ENCODE peak calls at places on chromosomes 1 and 21, in nine cellular contexts. K, F, X, D, O, M, N, I and E are unnamed samples.

GRCh38 chr1:56435434-56436337 is 143.7 kb downstream of the PLPP3 start:
- DNase-seq in K (no peak), F (peak), X (no peak), D (no peak), O (peak), M (peak), N (no peak), I (no peak), E (no peak)

GRCh38 chr21:35254006-35254751 is 205.1 kb upstream of the RUNX1 start:
- DNase-seq in K (peak), F (no peak), X (no peak), D (no peak), O (no peak), M (no peak), N (no peak), I (no peak), E (peak)

GRCh38 chr1:76764638-76765572 is 102.4 kb upstream of the ST6GALNAC5 start:
- DNase-seq in K (no peak), F (no peak), X (no peak), D (peak), O (no peak), M (no peak), N (no peak), I (no peak), E (no peak)

GRCh38 chr1:24003331-24003972 is 23.3 kb upstream of the SRSF10 start:
- DNase-seq in K (no peak), F (no peak), X (peak), D (no peak), O (no peak), M (peak), N (no peak), I (peak), E (no peak)

GRCh38 chr1:229027622-229028182 is 243.2 kb upstream of the RAB4A start:
- DNase-seq in K (no peak), F (peak), X (peak), D (peak), O (no peak), M (no peak), N (no peak), I (no peak), E (no peak)

GRCh38 chr1:225508538-225509375 is 80.9 kb upstream of the LBR start:
- DNase-seq in K (no peak), F (no peak), X (peak), D (no peak), O (no peak), M (no peak), N (no peak), I (no peak), E (peak)

GRCh38 chr1:16167331-16168143 is 11.7 kb upstream of the EPHA2 start:
- DNase-seq in K (peak), F (peak), X (peak), D (no peak), O (peak), M (peak), N (no peak), I (peak), E (no peak)

GRCh38 chr1:30106125-30106524 is 617.3 kb downstream of the MATN1 start:
- DNase-seq in K (no peak), F (peak), X (peak), D (no peak), O (peak), M (peak), N (no peak), I (no peak), E (no peak)

GRCh38 chr1:75611014-75611413 is at the start of gene SLC44A5:
- DNase-seq in K (no peak), F (no peak), X (no peak), D (no peak), O (no peak), M (no peak), N (no peak), I (no peak), E (no peak)

GRCh38 chr1:66563094-66563800 is 29.3 kb downstream of the SGIP1 start:
- DNase-seq in K (no peak), F (peak), X (peak), D (no peak), O (no peak), M (no peak), N (peak), I (no peak), E (peak)

GRCh38 chr1:24886241-24886640 is 43.8 kb downstream of the RUNX3 start:
- DNase-seq in K (peak), F (no peak), X (no peak), D (no peak), O (no peak), M (no peak), N (no peak), I (no peak), E (no peak)

GRCh38 chr1:192550922-192551534 is 24.5 kb upstream of the RGS1 start:
- DNase-seq in K (no peak), F (no peak), X (peak), D (no peak), O (no peak), M (no peak), N (no peak), I (peak), E (peak)

GRCh38 chr1:65955071-65955470 is 162.4 kb downstream of the PDE4B start:
- DNase-seq in K (peak), F (no peak), X (no peak), D (no peak), O (peak), M (no peak), N (no peak), I (no peak), E (no peak)

GRCh38 chr1:18535391-18536210 is 54.9 kb downstream of the KLHDC7A start:
- DNase-seq in K (peak), F (peak), X (peak), D (no peak), O (no peak), M (peak), N (peak), I (no peak), E (no peak)

DNA sequence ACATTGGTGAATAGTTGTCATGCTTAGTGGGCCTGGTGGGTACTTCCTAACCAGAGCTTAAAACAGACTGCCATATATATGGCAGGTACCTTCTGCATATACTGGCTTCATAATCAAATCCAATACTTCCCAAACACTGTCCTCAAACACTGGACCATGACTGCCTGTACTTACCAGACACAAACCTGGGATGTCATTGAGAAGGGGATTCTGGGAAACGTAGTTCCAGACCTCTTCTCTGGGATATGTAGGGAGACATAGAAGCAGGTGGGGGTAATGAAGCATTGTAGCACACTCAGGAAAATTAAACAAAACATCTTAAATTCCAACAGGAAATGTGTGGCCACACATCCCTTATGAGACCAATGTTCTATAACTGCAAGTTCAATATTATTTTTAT is 76.5 kb upstream of the ADAMTS5 start:
- DNase-seq in K (no peak), F (no peak), X (no peak), D (no peak), O (no peak), M (no peak), N (no peak), I (no peak), E (no peak)
- TF ChIP-seq CTCF in K (no peak), F (no peak), X (no peak), D (no peak), O (no peak), M (no peak), N (no peak), I (no peak), E (no peak)

GRCh38 chr21:41948404-41948895 is 5.4 kb downstream of the C2CD2 start:
- DNase-seq in K (no peak), F (no peak), X (no peak), D (no peak), O (no peak), M (no peak), N (no peak), I (no peak), E (no peak)

GRCh38 chr21:41950941-41951408 is 2.8 kb downstream of the C2CD2 start:
- DNase-seq in K (no peak), F (peak), X (no peak), D (peak), O (no peak), M (peak), N (no peak), I (no peak), E (no peak)

GRCh38 chr21:41948901-41949300 is 4.9 kb downstream of the C2CD2 start:
- DNase-seq in K (no peak), F (no peak), X (no peak), D (no peak), O (no peak), M (no peak), N (no peak), I (no peak), E (no peak)

GRCh38 chr21:41945982-41946381 is 7.8 kb downstream of the C2CD2 start:
- DNase-seq in K (no peak), F (no peak), X (no peak), D (no peak), O (no peak), M (no peak), N (no peak), I (no peak), E (no peak)

DNA sequence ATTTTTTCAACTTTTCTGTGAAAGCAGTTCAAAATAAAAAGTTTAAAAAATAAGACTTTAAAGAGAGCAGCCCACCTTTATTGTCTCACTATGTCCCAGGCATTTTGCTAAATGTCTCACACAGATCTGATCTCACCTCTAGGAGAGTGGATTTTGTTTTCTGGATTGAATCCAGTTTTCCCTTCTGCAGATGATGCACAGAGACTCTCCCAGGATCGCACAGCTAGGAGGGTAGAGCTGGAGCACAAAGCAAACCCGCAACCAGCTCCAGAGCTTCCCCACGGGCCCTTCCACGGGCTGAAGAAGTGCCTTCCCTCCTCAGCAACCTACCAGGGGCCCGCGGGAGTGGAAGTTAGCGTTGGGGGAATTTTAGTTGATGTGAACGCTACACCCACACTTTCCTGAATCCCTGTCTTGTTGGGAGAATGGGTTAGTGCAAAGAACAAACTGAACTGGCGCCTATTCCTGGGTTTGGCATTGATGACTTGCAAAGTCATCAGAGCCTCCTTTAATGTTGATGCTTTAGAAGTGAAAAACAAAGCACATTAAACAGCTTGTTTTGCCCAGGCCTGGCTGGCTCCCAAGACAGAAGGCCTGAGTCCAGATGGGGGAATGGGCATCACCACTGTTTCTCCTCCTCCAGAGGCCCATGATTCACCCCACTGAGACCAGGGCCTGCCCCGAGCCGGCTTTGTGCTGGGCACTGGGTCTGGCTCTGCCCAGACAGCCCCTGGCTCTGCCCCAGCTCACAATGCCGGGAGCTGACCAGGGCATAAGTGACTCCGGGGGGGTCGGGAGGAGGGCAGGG is 6.0 kb downstream of the C2CD2 start:
- DNase-seq in K (no peak), F (no peak), X (no peak), D (no peak), O (no peak), M (no peak), N (no peak), I (no peak), E (no peak)
- TF ChIP-seq CTCF in K (no peak), F (no peak), X (no peak), D (no peak), O (no peak), M (no peak), N (no peak), I (no peak), E (no peak)

DNA sequence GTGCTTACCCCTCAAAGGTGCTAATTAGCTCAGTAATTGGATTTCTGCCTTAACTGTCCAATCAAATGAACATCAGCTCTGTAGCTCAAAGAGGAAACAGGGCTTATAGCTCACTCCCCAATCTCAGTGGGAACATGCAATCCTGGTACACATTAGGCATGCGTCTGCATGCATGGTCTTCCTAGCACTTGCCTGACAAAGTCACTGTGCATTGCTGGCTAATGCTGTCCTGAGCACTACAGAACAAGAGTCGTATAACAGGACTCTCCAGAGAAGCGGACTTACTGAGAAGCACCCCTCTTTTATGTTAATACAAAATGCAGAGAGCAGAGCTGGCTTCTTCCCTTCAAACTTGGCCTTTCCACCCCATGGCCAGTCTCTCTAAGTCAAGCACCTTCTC is 110.2 kb downstream of the NTPCR start:
- DNase-seq in K (no peak), F (no peak), X (no peak), D (no peak), O (no peak), M (no peak), N (no peak), I (no peak), E (no peak)
- TF ChIP-seq CTCF in K (no peak), F (no peak), X (no peak), D (no peak), O (no peak), M (no peak), N (no peak), I (no peak), E (no peak)

GRCh38 chr1:44294588-44295007 is 60.5 kb downstream of the ERI3 start:
- DNase-seq in K (peak), F (peak), X (no peak), D (no peak), O (no peak), M (peak), N (no peak), I (no peak), E (peak)
- TF ChIP-seq CTCF in K (peak), F (peak), X (no peak), D (peak), O (peak), M (peak), N (no peak), I (no peak), E (peak)

GRCh38 chr1:116763787-116764465 is 9.7 kb downstream of the CD2 start:
- DNase-seq in K (peak), F (peak), X (no peak), D (no peak), O (peak), M (peak), N (no peak), I (no peak), E (no peak)
- TF ChIP-seq CTCF in K (peak), F (peak), X (peak), D (peak), O (peak), M (peak), N (no peak), I (no peak), E (peak)

GRCh38 chr21:25887166-25887565 is 152.4 kb downstream of the GABPA start:
- DNase-seq in K (peak), F (no peak), X (no peak), D (no peak), O (no peak), M (no peak), N (no peak), I (no peak), E (no peak)
- TF ChIP-seq CTCF in K (no peak), F (peak), X (no peak), D (no peak), O (peak), M (peak), N (no peak), I (no peak), E (no peak)

DNA sequence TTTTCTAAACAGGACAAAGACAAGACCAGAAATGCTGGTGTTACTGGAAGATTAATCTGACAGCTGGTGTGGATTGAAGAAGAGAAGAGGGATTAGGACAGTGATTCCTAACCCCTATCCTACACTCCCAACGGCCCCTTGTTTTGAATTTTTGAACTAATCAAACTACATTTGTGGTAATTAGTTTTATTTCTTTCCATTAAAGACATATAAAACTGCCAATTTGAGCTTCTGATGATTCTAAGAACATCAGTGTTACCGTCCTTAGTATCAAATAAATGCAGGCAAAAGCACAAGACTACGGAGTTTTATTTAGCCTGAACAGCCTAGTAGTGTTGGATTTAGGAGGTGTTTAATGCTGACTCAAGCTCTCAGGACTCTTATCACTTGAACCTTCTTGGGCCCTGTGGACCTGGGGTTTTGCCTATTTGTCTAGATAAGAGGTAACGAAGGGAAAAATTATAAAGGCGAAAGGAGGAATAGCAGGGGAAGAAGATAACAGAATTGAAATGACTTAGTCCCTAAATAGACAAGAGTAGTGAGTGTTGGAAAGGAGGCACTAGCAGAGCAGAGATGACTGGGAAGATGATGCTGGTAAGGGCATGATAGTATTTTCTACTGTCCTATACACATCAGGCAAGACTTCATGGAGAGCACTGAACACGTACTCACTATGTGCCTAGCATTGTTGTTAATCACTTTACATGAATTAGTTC is 2.0 kb downstream of the NPL start:
- DNase-seq in K (no peak), F (no peak), X (no peak), D (no peak), O (no peak), M (no peak), N (no peak), I (no peak), E (no peak)
- TF ChIP-seq CTCF in K (no peak), F (no peak), X (no peak), D (no peak), O (no peak), M (no peak), N (no peak), I (no peak), E (no peak)

GRCh38 chr1:96723372-96723771 is 1.8 kb downstream of the PTBP2 start:
- DNase-seq in K (no peak), F (no peak), X (no peak), D (no peak), O (no peak), M (no peak), N (no peak), I (no peak), E (no peak)
- TF ChIP-seq CTCF in K (no peak), F (no peak), X (no peak), D (no peak), O (no peak), M (no peak), N (no peak), I (no peak), E (no peak)

GRCh38 chr1:85319931-85320330 is 43.5 kb upstream of the BCL10 start:
- DNase-seq in K (no peak), F (no peak), X (no peak), D (no peak), O (no peak), M (no peak), N (no peak), I (no peak), E (no peak)

GRCh38 chr1:85319488-85319887 is 43.1 kb upstream of the BCL10 start:
- DNase-seq in K (no peak), F (no peak), X (no peak), D (no peak), O (no peak), M (no peak), N (no peak), I (no peak), E (no peak)

GRCh38 chr1:85320371-85321131 is 44.1 kb upstream of the BCL10 start:
- DNase-seq in K (no peak), F (no peak), X (peak), D (no peak), O (no peak), M (no peak), N (no peak), I (no peak), E (no peak)

GRCh38 chr1:85322655-85323054 is 46.2 kb upstream of the BCL10 start:
- DNase-seq in K (no peak), F (no peak), X (no peak), D (no peak), O (no peak), M (no peak), N (no peak), I (no peak), E (no peak)

DNA sequence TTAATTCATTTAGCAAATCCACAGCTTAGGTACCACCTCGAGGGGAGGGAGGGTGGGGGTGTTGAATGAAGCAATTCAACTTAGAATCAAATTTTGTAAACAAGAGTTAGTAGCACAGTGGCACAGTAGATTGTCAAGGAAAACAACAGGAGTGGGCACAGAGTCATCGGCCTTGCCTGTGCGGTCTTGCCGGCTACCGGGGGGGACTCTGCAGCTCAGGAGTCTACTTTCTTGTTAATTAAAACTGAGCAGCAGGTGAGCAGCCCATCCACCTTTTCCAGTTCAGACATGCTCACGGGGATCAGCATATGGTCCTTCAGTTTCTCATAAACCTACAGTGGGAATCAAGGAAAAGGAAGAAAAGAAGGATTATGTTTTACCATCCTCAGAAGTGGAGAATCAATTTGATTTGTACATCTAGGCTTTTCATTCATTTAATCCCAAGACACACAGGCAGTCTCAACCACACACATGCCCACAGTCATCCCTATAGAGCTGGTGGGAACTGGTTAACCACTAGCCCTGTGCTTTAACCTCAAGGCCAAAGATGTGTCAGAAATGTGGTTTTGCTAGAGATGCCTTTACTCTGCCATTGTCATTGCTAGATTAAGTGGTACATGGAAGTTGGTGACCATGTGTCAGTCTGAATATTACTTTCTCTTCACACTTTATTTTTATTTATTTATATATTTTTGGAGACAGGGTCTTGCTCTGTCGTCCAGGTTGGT is 45.0 kb upstream of the BCL10 start:
- DNase-seq in K (no peak), F (no peak), X (no peak), D (no peak), O (no peak), M (no peak), N (no peak), I (no peak), E (no peak)
- TF ChIP-seq CTCF in K (no peak), F (no peak), X (no peak), D (no peak), O (no peak), M (no peak), N (no peak), I (no peak), E (no peak)